ENCODE peak calls at places on chromosomes 5 and 9, in seven cellular contexts. F, A, M, U, Z, K and L are unnamed samples.

GRCh38 chr9:101162231-101162630 is 133.7 kb downstream of the PLPPR1 start:
- DNase-seq in F (no peak), A (no peak), M (no peak), U (no peak), Z (no peak), K (no peak), L (no peak)

GRCh38 chr9:967851-968641 is 8.4 kb upstream of the DMRT3 start:
- DNase-seq in F (peak; percentile 13), A (no peak), M (no peak), U (no peak), Z (no peak), K (no peak), L (no peak)

GRCh38 chr9:98227883-98228282 is 27.6 kb downstream of the TBC1D2 start:
- DNase-seq in F (no peak), A (no peak), M (no peak), U (peak; percentile 26), Z (no peak), K (no peak), L (no peak)

GRCh38 chr9:99305820-99306811 is 84.0 kb downstream of the SEC61B start:
- DNase-seq in F (no peak), A (no peak), M (no peak), U (peak; percentile 69), Z (no peak), K (peak; percentile 53), L (no peak)

GRCh38 chr5:35095366-35095765 is 47.6 kb upstream of the AGXT2 start:
- DNase-seq in F (no peak), A (no peak), M (no peak), U (no peak), Z (no peak), K (no peak), L (no peak)

GRCh38 chr9:88775559-88775958 is 215.7 kb upstream of the S1PR3 start:
- DNase-seq in F (peak; percentile 43), A (no peak), M (peak; percentile 39), U (no peak), Z (no peak), K (no peak), L (no peak)

GRCh38 chr9:135992486-135993408 is 31.6 kb upstream of the UBAC1 start:
- DNase-seq in F (peak; percentile 84), A (peak; percentile 19), M (peak; percentile 75), U (peak; percentile 92), Z (no peak), K (peak; percentile 90), L (peak; percentile 95)

GRCh38 chr9:135299651-135300345 is 179.8 kb upstream of the PPP1R26 start:
- DNase-seq in F (no peak), A (no peak), M (no peak), U (no peak), Z (no peak), K (no peak), L (no peak)

GRCh38 chr5:80275347-80275746 is 19.5 kb upstream of the SERINC5 start:
- DNase-seq in F (peak; percentile 21), A (no peak), M (peak; percentile 20), U (no peak), Z (no peak), K (no peak), L (no peak)

GRCh38 chr5:852431-853401 is 1.9 kb upstream of the ZDHHC11 start:
- DNase-seq in F (no peak), A (no peak), M (no peak), U (peak; percentile 55), Z (no peak), K (peak; percentile 37), L (peak; percentile 6)

GRCh38 chr5:149871471-149871870 is 73.1 kb downstream of the PDE6A start:
- DNase-seq in F (no peak), A (no peak), M (no peak), U (no peak), Z (no peak), K (no peak), L (no peak)

GRCh38 chr5:124289122-124289521 is 457.3 kb downstream of the ZNF608 start:
- DNase-seq in F (no peak), A (no peak), M (no peak), U (no peak), Z (no peak), K (no peak), L (peak; percentile 86)

DNA sequence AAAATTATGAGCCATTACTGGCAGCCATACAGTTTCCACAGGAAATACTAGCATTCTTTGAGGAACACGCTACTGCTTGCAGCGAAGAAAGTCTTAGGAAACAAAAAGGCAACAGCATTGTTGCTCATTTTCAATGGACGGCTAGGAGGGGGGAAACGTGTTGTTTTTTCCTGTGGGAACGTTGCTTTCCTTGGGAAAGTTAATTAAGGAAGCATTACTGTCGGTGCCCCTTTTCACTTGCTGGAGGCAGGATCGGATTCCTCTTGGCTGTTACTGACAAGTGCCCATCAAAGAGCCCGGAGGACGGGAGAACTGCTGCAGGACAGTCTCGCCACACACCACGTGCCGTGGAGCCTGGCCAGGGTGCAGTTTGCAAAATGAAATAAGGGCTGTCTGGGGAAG is 965 bp downstream of the SNCAIP start:
- DNase-seq in F (peak; percentile 54), A (no peak), M (peak; percentile 36), U (no peak), Z (no peak), K (peak; percentile 26), L (peak; percentile 63)
- H3K4me3 ChIP-seq in F (peak overlapping the region; percentile 54), A (peak overlapping the region; percentile 66), M (peak overlapping the region; percentile 73), U (peak overlapping the region; percentile 69), Z (peak overlapping the region; percentile 62), K (peak overlapping the region; percentile 69), L (peak overlapping the region; percentile 97)

GRCh38 chr9:71966601-71967000 is 55.2 kb downstream of the C9orf85 start:
- DNase-seq in F (no peak), A (no peak), M (no peak), U (no peak), Z (no peak), K (no peak), L (no peak)
- H3K4me3 ChIP-seq in F (no peak overlapping the region), A (no peak overlapping the region), M (no peak overlapping the region), U (no peak overlapping the region), Z (no peak overlapping the region), K (no peak overlapping the region), L (no peak overlapping the region)

GRCh38 chr5:142617416-142617815 is 68.5 kb downstream of the FGF1 start:
- DNase-seq in F (no peak), A (no peak), M (no peak), U (no peak), Z (no peak), K (no peak), L (no peak)

GRCh38 chr5:142619815-142620214 is 66.1 kb downstream of the FGF1 start:
- DNase-seq in F (no peak), A (no peak), M (no peak), U (no peak), Z (no peak), K (no peak), L (no peak)

GRCh38 chr5:142621227-142621626 is 64.7 kb downstream of the FGF1 start:
- DNase-seq in F (peak; percentile 87), A (no peak), M (peak; percentile 71), U (no peak), Z (no peak), K (no peak), L (no peak)

GRCh38 chr5:142614054-142614453 is 71.8 kb downstream of the FGF1 start:
- DNase-seq in F (no peak), A (no peak), M (no peak), U (no peak), Z (no peak), K (no peak), L (no peak)

GRCh38 chr5:142618125-142618524 is 67.8 kb downstream of the FGF1 start:
- DNase-seq in F (peak; percentile 93), A (no peak), M (peak; percentile 68), U (no peak), Z (no peak), K (no peak), L (no peak)
- H3K4me3 ChIP-seq in F (no peak overlapping the region), A (no peak overlapping the region), M (no peak overlapping the region), U (no peak overlapping the region), Z (no peak overlapping the region), K (no peak overlapping the region), L (no peak overlapping the region)

GRCh38 chr9:82763631-82764030 is 299.3 kb downstream of the RASEF start:
- DNase-seq in F (no peak), A (no peak), M (no peak), U (no peak), Z (no peak), K (no peak), L (no peak)
- H3K4me3 ChIP-seq in F (no peak overlapping the region), A (no peak overlapping the region), M (no peak overlapping the region), U (no peak overlapping the region), Z (no peak overlapping the region), K (no peak overlapping the region), L (no peak overlapping the region)

GRCh38 chr5:142363619-142363963 is 38.8 kb upstream of the SPRY4 start:
- DNase-seq in F (no peak), A (no peak), M (no peak), U (no peak), Z (no peak), K (no peak), L (no peak)

GRCh38 chr5:142360607-142361120 is 35.8 kb upstream of the SPRY4 start:
- DNase-seq in F (peak; percentile 71), A (no peak), M (peak; percentile 66), U (no peak), Z (no peak), K (no peak), L (no peak)

GRCh38 chr5:142366007-142366406 is 41.2 kb upstream of the SPRY4 start:
- DNase-seq in F (no peak), A (no peak), M (no peak), U (no peak), Z (no peak), K (no peak), L (no peak)

GRCh38 chr5:142368529-142368928 is 43.7 kb upstream of the SPRY4 start:
- DNase-seq in F (no peak), A (no peak), M (no peak), U (no peak), Z (no peak), K (no peak), L (no peak)

DNA sequence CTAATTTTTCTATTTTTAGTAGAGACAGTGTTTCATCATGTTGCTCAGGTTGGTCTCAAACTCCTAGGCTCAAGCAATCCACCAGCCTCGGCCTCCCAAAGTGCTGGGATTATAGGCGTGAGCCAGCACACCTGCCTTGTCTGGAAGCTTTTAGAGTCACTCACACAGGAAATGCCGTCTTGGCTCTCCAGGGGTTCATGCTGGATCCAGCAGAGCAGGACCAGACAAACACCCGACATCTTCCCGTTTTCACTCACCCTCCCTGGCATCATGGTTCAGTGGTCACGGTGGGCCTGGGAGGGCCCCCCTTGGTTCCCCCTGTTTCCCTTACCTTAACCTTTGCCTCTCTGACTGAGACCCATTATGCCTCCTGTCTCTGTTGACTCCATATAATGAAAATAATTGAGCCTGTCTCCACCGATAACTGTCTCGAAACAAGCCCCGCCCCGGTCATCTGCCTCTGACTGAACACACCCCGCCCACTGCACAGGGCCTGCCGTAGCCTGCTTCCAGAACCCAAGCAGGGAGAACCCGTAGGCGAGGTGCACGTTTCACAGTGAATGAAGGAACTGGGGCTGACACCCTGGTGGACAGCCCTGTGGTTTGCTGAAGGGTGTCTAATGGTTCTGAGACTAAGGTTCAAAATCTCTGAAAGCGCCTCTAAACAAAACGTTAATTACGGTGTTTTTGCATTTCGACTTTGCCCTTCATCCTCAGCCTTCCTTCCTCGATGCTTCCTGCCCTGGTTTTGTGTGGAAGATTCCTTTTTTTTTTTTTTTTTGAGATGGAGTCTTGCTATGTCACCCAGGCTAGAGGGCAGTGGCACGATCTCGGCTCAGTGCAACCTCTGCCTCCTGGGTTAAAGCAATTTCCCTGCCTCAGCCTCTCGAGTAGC is 39.7 kb upstream of the SPRY4 start:
- DNase-seq in F (no peak), A (no peak), M (no peak), U (no peak), Z (no peak), K (peak; percentile 69), L (peak; percentile 76)
- H3K4me3 ChIP-seq in F (no peak overlapping the region), A (no peak overlapping the region), M (no peak overlapping the region), U (no peak overlapping the region), Z (no peak overlapping the region), K (peak overlapping the region; percentile 26), L (no peak overlapping the region)